ENCODE peak calls at places on chromosomes 12 and 14, in four cellular contexts. F is adrenal gland, S is ovary, V is lower leg skin. I is an unnamed sample.

GRCh38 chr14:75283162-75283883 is 4.7 kb downstream of the FOS start:
- DNase-seq in F (peak), S (no peak), V (peak), I (peak)

GRCh38 chr12:117699575-117699974 is 269.2 kb downstream of the KSR2 start:
- DNase-seq in F (no peak), S (no peak), V (peak), I (no peak)

GRCh38 chr14:95507701-95508103 is 8.7 kb downstream of the SYNE3 start:
- DNase-seq in F (peak), S (peak), V (peak), I (no peak)

GRCh38 chr14:45112886-45113772 is 21.2 kb downstream of the FKBP3 start:
- DNase-seq in F (no peak), S (no peak), V (no peak), I (peak)

GRCh38 chr14:101350021-101350420 is 211.3 kb upstream of the DIO3 start:
- DNase-seq in F (no peak), S (no peak), V (peak), I (no peak)

GRCh38 chr14:67697006-67697405 is 1.4 kb upstream of the RDH11 start:
- DNase-seq in F (no peak), S (no peak), V (no peak), I (no peak)

GRCh38 chr12:103272949-103273348 is 222.8 kb downstream of the C12orf42 start:
- DNase-seq in F (no peak), S (no peak), V (no peak), I (no peak)

GRCh38 chr12:126903180-126903876 is 1363.6 kb upstream of the TMEM132C start:
- DNase-seq in F (no peak), S (no peak), V (no peak), I (no peak)

DNA sequence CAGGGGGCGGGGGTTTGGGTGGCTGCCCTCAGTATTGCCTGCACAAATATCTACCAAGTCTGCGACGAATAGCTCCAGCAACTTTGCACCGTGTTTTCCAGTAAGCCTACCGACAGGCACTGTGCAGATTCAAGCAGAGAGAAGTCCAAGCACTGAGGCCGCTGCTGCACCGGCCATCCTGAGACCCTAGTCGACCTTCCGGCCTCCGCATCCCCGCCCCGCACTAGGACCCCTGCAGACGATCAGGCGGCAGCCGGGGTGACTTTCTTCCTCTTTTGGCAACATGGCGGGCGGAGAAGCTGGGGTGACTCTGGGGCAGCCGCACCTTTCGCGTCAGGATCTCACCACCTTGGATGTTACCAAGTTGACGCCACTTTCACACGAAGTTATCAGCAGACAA is at the start of gene EIF2S3B:
- DNase-seq in F (no peak), S (no peak), V (no peak), I (no peak)
- TF ChIP-seq POLR2A in F (no peak), S (no peak), V (no peak), I (no peak)

DNA sequence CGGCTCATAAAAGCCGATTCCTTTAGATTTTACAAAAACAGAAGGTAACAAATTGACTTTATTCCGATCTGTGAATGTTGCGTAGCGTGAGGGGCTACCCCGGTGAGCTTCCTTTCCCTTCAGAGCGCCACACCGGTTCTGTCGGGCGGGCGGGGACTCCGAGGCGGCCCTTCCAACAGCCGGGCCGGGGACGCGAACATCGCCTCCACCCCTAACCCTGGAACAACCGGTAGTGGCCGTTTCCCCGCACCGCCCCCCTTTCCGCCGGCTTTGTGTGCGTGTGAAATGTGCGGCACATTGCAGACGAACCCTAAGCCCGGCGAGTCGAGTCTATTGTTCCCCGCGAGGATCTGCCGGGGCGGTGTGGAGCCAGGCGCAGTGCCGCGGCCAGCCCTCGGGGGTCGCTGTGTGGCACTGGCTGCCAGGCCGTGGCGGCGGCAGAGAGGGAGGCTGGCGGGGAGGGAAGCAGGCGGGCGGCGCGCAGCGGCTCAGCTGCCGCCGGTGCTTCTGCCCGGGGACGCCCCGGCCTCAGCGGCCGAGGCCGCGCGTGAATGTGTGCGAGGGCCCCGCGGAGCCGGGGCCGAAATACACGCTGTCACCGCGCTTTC is 777 bp upstream of the ARID2 start:
- DNase-seq in F (peak), S (peak), V (peak), I (peak)
- TF ChIP-seq POLR2A in F (peak), S (peak), V (no peak), I (peak)

GRCh38 chr12:124939428-124940142 is 25.1 kb upstream of the UBC start:
- DNase-seq in F (peak), S (peak), V (peak), I (no peak)
- TF ChIP-seq POLR2A in F (no peak), S (peak), V (no peak), I (no peak)

GRCh38 chr12:50400638-50401382 is at the start of gene LARP4:
- DNase-seq in F (peak), S (peak), V (peak), I (peak)
- TF ChIP-seq POLR2A in F (peak), S (peak), V (no peak), I (peak)

DNA sequence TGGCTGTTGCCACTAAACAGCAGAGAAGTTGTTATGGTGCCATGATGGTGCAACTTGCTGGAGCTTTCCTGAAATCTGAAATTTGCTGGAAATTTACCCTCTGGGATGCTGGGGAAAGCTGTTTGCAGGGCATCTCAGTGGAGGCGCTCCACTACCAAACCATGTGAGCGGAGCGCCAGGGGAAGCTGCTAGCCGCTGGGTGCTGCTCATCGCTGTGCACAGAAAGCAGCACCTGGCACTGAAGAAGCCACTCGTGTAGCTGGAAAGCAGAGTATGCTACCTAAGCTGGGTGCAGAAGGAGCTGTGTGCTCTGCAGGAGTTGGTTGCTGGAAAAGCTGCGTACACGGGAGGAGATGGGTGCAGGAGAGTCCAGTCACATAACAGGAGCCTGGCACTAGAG is 53.0 kb downstream of the MSRB3 start:
- DNase-seq in F (no peak), S (no peak), V (no peak), I (no peak)
- TF ChIP-seq POLR2A in F (no peak), S (no peak), V (no peak), I (no peak)